ENCODE peak calls at places on chromosomes 5 and 9, in six cellular contexts. One of them, this sample, is unnamed.

GRCh38 chr9:131402738-131403492 is 9.0 kb downstream of the PRRC2B start:
- DNase-seq in T-cell: no peak
- DNase-seq in AG04450: peak; percentile 46
- DNase-seq in NCI-H1105 treated with DMSO at 0.1 percent for 48 hours: no peak
- DNase-seq in AG08395: peak; percentile 85
- DNase-seq in sciatic nerve: peak; percentile 91
- DNase-seq in this sample: no peak

GRCh38 chr5:53233653-53234405 is 124.3 kb upstream of the MOCS2 start:
- DNase-seq in T-cell: no peak
- DNase-seq in AG04450: no peak
- DNase-seq in NCI-H1105 treated with DMSO at 0.1 percent for 48 hours: no peak
- DNase-seq in AG08395: no peak
- DNase-seq in sciatic nerve: no peak
- DNase-seq in this sample: no peak

GRCh38 chr5:120823316-120823715 is 359.2 kb downstream of the PRR16 start:
- DNase-seq in AG04450: no peak
- DNase-seq in sciatic nerve: no peak
- DNase-seq in NCI-H1105 treated with DMSO at 0.1 percent for 48 hours: no peak
- DNase-seq in AG08395: no peak
- DNase-seq in T-cell: no peak
- DNase-seq in this sample: no peak

GRCh38 chr5:159211712-159212111 is 2.4 kb upstream of the RNF145 start:
- DNase-seq in AG08395: no peak
- DNase-seq in sciatic nerve: no peak
- DNase-seq in AG04450: no peak
- DNase-seq in T-cell: no peak
- DNase-seq in NCI-H1105 treated with DMSO at 0.1 percent for 48 hours: peak; percentile 45
- DNase-seq in this sample: no peak

GRCh38 chr5:125390316-125390715 is 643.9 kb upstream of the ZNF608 start:
- DNase-seq in sciatic nerve: no peak
- DNase-seq in AG08395: no peak
- DNase-seq in NCI-H1105 treated with DMSO at 0.1 percent for 48 hours: no peak
- DNase-seq in T-cell: no peak
- DNase-seq in AG04450: no peak
- DNase-seq in this sample: no peak

GRCh38 chr9:77673912-77674791 is 26.0 kb upstream of the GNA14 start:
- DNase-seq in NCI-H1105 treated with DMSO at 0.1 percent for 48 hours: no peak
- DNase-seq in sciatic nerve: no peak
- DNase-seq in AG08395: no peak
- DNase-seq in T-cell: no peak
- DNase-seq in AG04450: peak; percentile 15
- DNase-seq in this sample: no peak

GRCh38 chr5:41794478-41794877 is 75.7 kb downstream of the OXCT1 start:
- DNase-seq in NCI-H1105 treated with DMSO at 0.1 percent for 48 hours: peak; percentile 15
- DNase-seq in AG08395: peak; percentile 69
- DNase-seq in AG04450: peak; percentile 87
- DNase-seq in sciatic nerve: no peak
- DNase-seq in T-cell: no peak
- DNase-seq in this sample: no peak

GRCh38 chr5:36734422-36734821 is 128.0 kb downstream of the SLC1A3 start:
- DNase-seq in AG08395: peak; percentile 18
- DNase-seq in sciatic nerve: no peak
- DNase-seq in NCI-H1105 treated with DMSO at 0.1 percent for 48 hours: peak; percentile 10
- DNase-seq in T-cell: no peak
- DNase-seq in AG04450: no peak
- DNase-seq in this sample: no peak

GRCh38 chr5:177142029-177142681 is 8.6 kb downstream of the NSD1 start:
- DNase-seq in AG04450: no peak
- DNase-seq in sciatic nerve: peak; percentile 0
- DNase-seq in NCI-H1105 treated with DMSO at 0.1 percent for 48 hours: no peak
- DNase-seq in AG08395: no peak
- DNase-seq in T-cell: no peak
- DNase-seq in this sample: no peak

GRCh38 chr5:14061106-14061505 is 82.0 kb upstream of the TRIO start:
- DNase-seq in AG08395: no peak
- DNase-seq in T-cell: no peak
- DNase-seq in AG04450: no peak
- DNase-seq in sciatic nerve: no peak
- DNase-seq in NCI-H1105 treated with DMSO at 0.1 percent for 48 hours: no peak
- DNase-seq in this sample: no peak

GRCh38 chr9:99823392-99824377 is 2.0 kb downstream of the NR4A3 start:
- DNase-seq in T-cell: no peak
- DNase-seq in NCI-H1105 treated with DMSO at 0.1 percent for 48 hours: peak; percentile 7
- DNase-seq in sciatic nerve: peak; percentile 76
- DNase-seq in AG08395: peak; percentile 41
- DNase-seq in AG04450: no peak
- DNase-seq in this sample: peak; percentile 41

GRCh38 chr5:135160036-135160675 is 126.1 kb upstream of the PITX1 start:
- DNase-seq in AG08395: no peak
- DNase-seq in sciatic nerve: no peak
- DNase-seq in AG04450: no peak
- DNase-seq in T-cell: no peak
- DNase-seq in NCI-H1105 treated with DMSO at 0.1 percent for 48 hours: no peak
- DNase-seq in this sample: no peak

GRCh38 chr5:152329896-152330295 is 75.2 kb downstream of the NMUR2 start:
- DNase-seq in AG08395: no peak
- DNase-seq in sciatic nerve: no peak
- DNase-seq in NCI-H1105 treated with DMSO at 0.1 percent for 48 hours: no peak
- DNase-seq in AG04450: no peak
- DNase-seq in T-cell: no peak
- DNase-seq in this sample: no peak

GRCh38 chr5:115571441-115571878 is 26.9 kb upstream of the FEM1C start:
- DNase-seq in sciatic nerve: no peak
- DNase-seq in NCI-H1105 treated with DMSO at 0.1 percent for 48 hours: no peak
- DNase-seq in AG04450: no peak
- DNase-seq in T-cell: no peak
- DNase-seq in AG08395: no peak
- DNase-seq in this sample: no peak

GRCh38 chr5:147479949-147480348 is 29.9 kb downstream of the DPYSL3 start:
- DNase-seq in AG04450: no peak
- DNase-seq in T-cell: no peak
- DNase-seq in sciatic nerve: no peak
- DNase-seq in NCI-H1105 treated with DMSO at 0.1 percent for 48 hours: no peak
- DNase-seq in AG08395: peak; percentile 52
- DNase-seq in this sample: peak; percentile 25

GRCh38 chr5:178895615-178896571 is at the start of gene ZFP2:
- DNase-seq in T-cell: peak; percentile 3
- DNase-seq in AG08395: peak; percentile 64
- DNase-seq in sciatic nerve: peak; percentile 71
- DNase-seq in AG04450: no peak
- DNase-seq in NCI-H1105 treated with DMSO at 0.1 percent for 48 hours: peak; percentile 52
- DNase-seq in this sample: peak; percentile 78

GRCh38 chr5:60649288-60649917 is 50.6 kb downstream of the DEPDC1B start:
- DNase-seq in sciatic nerve: no peak
- DNase-seq in AG04450: peak; percentile 11
- DNase-seq in T-cell: no peak
- DNase-seq in NCI-H1105 treated with DMSO at 0.1 percent for 48 hours: peak; percentile 18
- DNase-seq in AG08395: peak; percentile 47
- DNase-seq in this sample: no peak

GRCh38 chr5:35478856-35479682 is 138.6 kb upstream of the SPEF2 start:
- DNase-seq in NCI-H1105 treated with DMSO at 0.1 percent for 48 hours: no peak
- DNase-seq in AG04450: no peak
- DNase-seq in T-cell: no peak
- DNase-seq in sciatic nerve: no peak
- DNase-seq in AG08395: peak; percentile 60
- DNase-seq in this sample: no peak

GRCh38 chr9:108953983-108954574 is 19.9 kb downstream of the ABITRAM start:
- DNase-seq in sciatic nerve: no peak
- DNase-seq in AG08395: peak; percentile 54
- DNase-seq in AG04450: no peak
- DNase-seq in T-cell: no peak
- DNase-seq in NCI-H1105 treated with DMSO at 0.1 percent for 48 hours: peak; percentile 69
- DNase-seq in this sample: no peak

GRCh38 chr9:79572032-79572890 is 496 bp downstream of the TLE4 start:
- DNase-seq in NCI-H1105 treated with DMSO at 0.1 percent for 48 hours: peak; percentile 35
- DNase-seq in T-cell: no peak
- DNase-seq in AG08395: peak; percentile 46
- DNase-seq in sciatic nerve: peak; percentile 67
- DNase-seq in AG04450: no peak
- DNase-seq in this sample: peak; percentile 47

GRCh38 chr9:136053757-136054142 is 41.3 kb downstream of the NACC2 start:
- DNase-seq in AG04450: no peak
- DNase-seq in T-cell: no peak
- DNase-seq in sciatic nerve: no peak
- DNase-seq in AG08395: no peak
- DNase-seq in NCI-H1105 treated with DMSO at 0.1 percent for 48 hours: no peak
- DNase-seq in this sample: no peak

GRCh38 chr9:82302968-82303655 is 314.5 kb downstream of the SPATA31D1 start:
- DNase-seq in NCI-H1105 treated with DMSO at 0.1 percent for 48 hours: no peak
- DNase-seq in AG08395: no peak
- DNase-seq in AG04450: no peak
- DNase-seq in sciatic nerve: no peak
- DNase-seq in T-cell: no peak
- DNase-seq in this sample: no peak

GRCh38 chr5:60503771-60504170 is 196.2 kb downstream of the DEPDC1B start:
- DNase-seq in AG08395: no peak
- DNase-seq in AG04450: no peak
- DNase-seq in sciatic nerve: no peak
- DNase-seq in T-cell: no peak
- DNase-seq in NCI-H1105 treated with DMSO at 0.1 percent for 48 hours: no peak
- DNase-seq in this sample: no peak

GRCh38 chr9:121838757-121839669 is 187.6 kb downstream of the DAB2IP start:
- DNase-seq in AG08395: no peak
- DNase-seq in sciatic nerve: peak; percentile 48
- DNase-seq in T-cell: no peak
- DNase-seq in NCI-H1105 treated with DMSO at 0.1 percent for 48 hours: no peak
- DNase-seq in AG04450: no peak
- DNase-seq in this sample: no peak

GRCh38 chr9:73049280-73049679 is 96.4 kb upstream of the ALDH1A1 start:
- DNase-seq in AG08395: no peak
- DNase-seq in AG04450: no peak
- DNase-seq in NCI-H1105 treated with DMSO at 0.1 percent for 48 hours: no peak
- DNase-seq in T-cell: no peak
- DNase-seq in sciatic nerve: no peak
- DNase-seq in this sample: no peak

GRCh38 chr5:56211298-56211865 is 21.7 kb downstream of the ANKRD55 start:
- DNase-seq in AG04450: peak; percentile 63
- DNase-seq in sciatic nerve: no peak
- DNase-seq in AG08395: peak; percentile 90
- DNase-seq in NCI-H1105 treated with DMSO at 0.1 percent for 48 hours: no peak
- DNase-seq in T-cell: no peak
- DNase-seq in this sample: no peak

GRCh38 chr9:113715086-113715485 is 161.0 kb upstream of the ZNF618 start:
- DNase-seq in AG04450: peak; percentile 20
- DNase-seq in AG08395: peak; percentile 67
- DNase-seq in NCI-H1105 treated with DMSO at 0.1 percent for 48 hours: no peak
- DNase-seq in T-cell: no peak
- DNase-seq in sciatic nerve: no peak
- DNase-seq in this sample: no peak